ENCODE peak calls at places on chromosomes 3 and 15, in eight cellular contexts. F, K, T, Z, P, I, E and S are unnamed samples.

GRCh38 chr3:14393440-14394111 is 8.8 kb upstream of the SLC6A6 start:
- DNase-seq in F (no peak), Z (no peak), T (no peak), K (no peak), P (no peak), I (no peak), E (no peak), S (no peak)

GRCh38 chr15:72796515-72797337 is 13.2 kb upstream of the ADPGK start:
- DNase-seq in I (peak), P (no peak), K (peak), E (no peak), F (no peak), Z (no peak), T (peak), S (peak)

GRCh38 chr3:157452097-157452496 is 15.4 kb downstream of the PTX3 start:
- DNase-seq in Z (no peak), T (no peak), E (no peak), P (no peak), F (no peak), I (no peak), K (no peak), S (no peak)

GRCh38 chr3:42447481-42447880 is 37.1 kb upstream of the LYZL4 start:
- DNase-seq in I (no peak), E (peak), Z (no peak), F (no peak), P (no peak), T (no peak), K (no peak), S (no peak)

GRCh38 chr3:17730318-17730967 is 12.0 kb downstream of the TBC1D5 start:
- DNase-seq in P (no peak), F (peak), T (no peak), E (no peak), I (peak), K (peak), Z (no peak), S (no peak)

GRCh38 chr15:23564798-23565394 is 578 bp upstream of the MKRN3 start:
- DNase-seq in E (no peak), P (no peak), I (no peak), Z (no peak), K (no peak), F (no peak), T (no peak), S (no peak)

GRCh38 chr15:37020852-37021251 is 79.5 kb downstream of the MEIS2 start:
- DNase-seq in T (no peak), Z (no peak), P (no peak), F (no peak), E (no peak), I (no peak), K (no peak), S (no peak)

GRCh38 chr3:156594229-156594683 is 39.3 kb upstream of the SSR3 start:
- DNase-seq in I (no peak), K (no peak), T (no peak), P (no peak), Z (no peak), F (no peak), E (no peak), S (no peak)

GRCh38 chr3:65401359-65401810 is 637.3 kb downstream of the MAGI1 start:
- DNase-seq in I (no peak), K (no peak), F (no peak), E (no peak), T (no peak), P (no peak), Z (no peak), S (no peak)

GRCh38 chr3:64254443-64254842 is 29.2 kb upstream of the PRICKLE2 start:
- DNase-seq in P (no peak), K (no peak), T (no peak), F (no peak), Z (no peak), I (no peak), E (no peak), S (no peak)

GRCh38 chr15:76976572-76977270 is 18.2 kb upstream of the PSTPIP1 start:
- DNase-seq in E (no peak), T (no peak), K (no peak), P (no peak), F (no peak), I (no peak), Z (no peak), S (no peak)

GRCh38 chr3:4531478-4532025 is 38.4 kb downstream of the ITPR1 start:
- DNase-seq in T (no peak), E (no peak), I (no peak), P (peak), F (no peak), Z (no peak), K (peak), S (no peak)

GRCh38 chr15:84915011-84915958 is 30.8 kb downstream of the SLC28A1 start:
- DNase-seq in F (peak), I (peak), Z (peak), E (no peak), P (peak), K (peak), T (no peak), S (no peak)

GRCh38 chr15:47620960-47621681 is 96.2 kb upstream of the SEMA6D start:
- DNase-seq in T (no peak), E (no peak), P (no peak), Z (no peak), F (no peak), K (no peak), I (no peak), S (no peak)

GRCh38 chr3:111763101-111763500 is 96.0 kb upstream of the PHLDB2 start:
- DNase-seq in P (no peak), T (no peak), I (no peak), E (no peak), K (no peak), F (no peak), Z (no peak), S (no peak)

GRCh38 chr3:23763040-23763477 is 42.7 kb upstream of the UBE2E1 start:
- DNase-seq in I (no peak), K (peak), F (no peak), Z (no peak), P (no peak), T (no peak), E (no peak), S (no peak)

GRCh38 chr3:4977889-4978258 is 1.4 kb upstream of the BHLHE40 start:
- DNase-seq in F (no peak), T (no peak), Z (no peak), P (no peak), K (no peak), E (no peak), I (no peak), S (no peak)

GRCh38 chr3:155535098-155535497 is 209.8 kb downstream of the PLCH1 start:
- DNase-seq in P (peak), K (no peak), I (no peak), F (no peak), Z (no peak), E (no peak), T (no peak), S (no peak)

GRCh38 chr3:6862880-6863195 is 1.9 kb downstream of the GRM7 start:
- DNase-seq in T (no peak), F (no peak), Z (no peak), I (no peak), E (no peak), K (no peak), P (no peak), S (no peak)

GRCh38 chr3:25040739-25041138 is 387.3 kb upstream of the RARB start:
- DNase-seq in I (no peak), T (no peak), Z (no peak), F (no peak), E (no peak), P (no peak), K (peak), S (no peak)

GRCh38 chr15:39549912-39550311 is 31.0 kb upstream of the THBS1 start:
- DNase-seq in F (no peak), P (no peak), I (no peak), Z (peak), T (no peak), E (peak), K (peak), S (no peak)
- TF ChIP-seq CTCF in F (no peak), P (no peak), I (no peak), Z (peak), T (no peak), E (no peak), K (no peak), S (no peak)

DNA sequence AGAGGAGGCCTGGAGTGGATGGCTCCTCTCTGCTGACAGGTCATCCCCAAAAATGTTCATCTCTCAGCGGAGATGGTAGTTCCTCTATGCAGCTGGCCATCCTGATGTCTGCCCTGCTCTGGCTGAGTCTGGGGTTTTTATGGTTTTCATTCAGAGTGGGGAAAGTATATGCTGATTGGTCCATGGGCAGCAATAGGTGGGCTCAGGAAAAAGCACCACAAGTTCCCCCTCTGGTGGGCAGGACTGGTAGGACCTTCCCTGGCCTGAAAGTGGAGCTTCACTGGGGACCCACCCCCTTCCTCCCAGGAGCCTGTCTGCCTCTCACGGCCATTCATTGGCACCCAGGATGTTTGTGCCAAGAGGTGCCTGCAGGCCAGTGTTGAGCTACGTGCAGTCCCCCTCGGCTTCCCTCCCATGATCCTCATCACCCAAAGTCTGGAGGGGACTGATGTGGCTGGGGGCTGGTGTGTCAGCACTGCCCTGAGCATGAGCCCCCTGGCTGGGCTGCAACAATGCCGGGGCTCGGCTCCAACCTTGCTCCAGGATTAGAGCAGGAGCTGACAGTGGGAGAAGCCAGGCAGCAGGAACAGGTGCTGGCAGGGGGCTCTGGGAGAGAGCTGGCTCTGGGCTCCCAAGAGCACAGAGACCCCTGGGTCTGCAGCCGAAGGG is 13.1 kb upstream of the BLOC1S6 start:
- DNase-seq in E (no peak), I (peak), F (no peak), Z (no peak), P (no peak), K (peak), T (no peak), S (peak)
- TF ChIP-seq CTCF in E (peak), I (peak), F (peak), Z (no peak), P (peak), K (peak), T (peak), S (peak)

GRCh38 chr15:56613826-56614225 is 119.5 kb downstream of the ZNF280D start:
- DNase-seq in P (no peak), F (no peak), Z (no peak), K (no peak), T (no peak), E (no peak), I (no peak), S (no peak)
- TF ChIP-seq CTCF in P (no peak), F (no peak), Z (no peak), K (no peak), T (no peak), E (no peak), I (no peak), S (no peak)

GRCh38 chr3:102235679-102236078 is 199.1 kb upstream of the ZPLD1 start:
- DNase-seq in K (peak), P (no peak), Z (no peak), T (no peak), E (no peak), I (no peak), F (no peak), S (no peak)
- TF ChIP-seq CTCF in K (peak), P (peak), Z (peak), T (peak), E (peak), I (peak), F (peak), S (no peak)

DNA sequence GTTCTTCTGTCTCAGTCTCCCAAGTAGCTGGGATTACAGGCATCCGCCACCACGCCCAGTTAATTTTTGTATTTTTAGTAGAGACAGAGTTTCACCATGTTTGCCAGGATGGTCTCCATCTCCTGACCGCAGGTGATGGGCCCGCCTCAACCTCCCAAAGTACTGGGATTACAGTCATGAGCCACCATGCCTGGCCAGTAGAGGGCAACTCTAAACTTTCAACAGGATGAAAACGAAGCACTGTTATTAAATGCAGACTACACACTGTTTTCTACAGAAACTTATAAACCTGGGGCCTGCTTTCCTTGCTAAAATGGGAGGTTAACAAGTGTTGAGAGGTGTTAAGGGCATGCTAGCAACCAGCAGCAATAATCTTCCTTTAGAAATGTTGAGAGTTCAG is 7.6 kb downstream of the ARPC4 start:
- DNase-seq in F (no peak), Z (no peak), K (no peak), T (no peak), E (no peak), P (no peak), I (no peak), S (no peak)
- TF ChIP-seq CTCF in F (peak), Z (no peak), K (peak), T (no peak), E (no peak), P (peak), I (peak), S (peak)

GRCh38 chr3:152444029-152444641 is 175.4 kb downstream of the MBNL1 start:
- DNase-seq in K (peak), E (no peak), F (peak), T (peak), P (peak), Z (no peak), I (peak), S (no peak)
- TF ChIP-seq CTCF in K (peak), E (peak), F (peak), T (peak), P (peak), Z (peak), I (peak), S (peak)

GRCh38 chr3:124620600-124621063 is 109.6 kb upstream of the UMPS start:
- DNase-seq in T (no peak), I (no peak), E (no peak), P (peak), Z (peak), F (peak), K (peak), S (no peak)
- TF ChIP-seq CTCF in T (no peak), I (no peak), E (no peak), P (no peak), Z (no peak), F (peak), K (peak), S (no peak)

GRCh38 chr3:192090586-192090985 is 629.6 kb downstream of the PYDC2 start:
- DNase-seq in E (no peak), Z (no peak), F (no peak), I (peak), P (no peak), K (no peak), T (no peak), S (no peak)
- TF ChIP-seq CTCF in E (no peak), Z (no peak), F (peak), I (peak), P (no peak), K (no peak), T (no peak), S (no peak)

GRCh38 chr3:180870008-180870733 is 42.3 kb upstream of the FXR1 start:
- DNase-seq in E (no peak), T (no peak), K (peak), F (no peak), Z (peak), I (no peak), P (no peak), S (no peak)
- TF ChIP-seq CTCF in E (peak), T (no peak), K (no peak), F (no peak), Z (no peak), I (no peak), P (no peak), S (no peak)

GRCh38 chr15:91855684-91856553 is 2.4 kb downstream of the SLCO3A1 start:
- DNase-seq in T (no peak), K (no peak), F (no peak), E (peak), I (no peak), P (peak), Z (no peak), S (no peak)
- TF ChIP-seq CTCF in T (no peak), K (no peak), F (peak), E (no peak), I (peak), P (peak), Z (no peak), S (peak)